ENCODE peak calls at places on chromosomes 12 and 14, in seven cellular contexts. B, W, J, N, L, U and G are unnamed samples.

GRCh38 chr14:77603654-77604270 is 12.7 kb downstream of the SPTLC2 start:
- DNase-seq in U (no peak), B (no peak), N (no peak), W (no peak), J (peak; percentile 48), L (no peak), G (peak; percentile 72)

GRCh38 chr12:129535351-129535750 is 368.5 kb downstream of the TMEM132D start:
- DNase-seq in L (no peak), W (no peak), U (no peak), N (no peak), B (no peak), J (no peak), G (peak; percentile 17)

GRCh38 chr12:120562906-120563305 is 18.3 kb downstream of the POP5 start:
- DNase-seq in N (no peak), J (no peak), U (no peak), W (no peak), B (no peak), L (no peak), G (no peak)

GRCh38 chr14:61662437-61663311 is 32.6 kb upstream of the HIF1A start:
- DNase-seq in U (no peak), B (no peak), N (no peak), W (no peak), J (no peak), L (peak; percentile 75), G (peak; percentile 96)

GRCh38 chr12:24719293-24719721 is 229.6 kb downstream of the BCAT1 start:
- DNase-seq in U (no peak), L (no peak), J (no peak), W (no peak), B (no peak), N (no peak), G (no peak)

GRCh38 chr14:103518416-103519042 is 4.1 kb downstream of the CKB start:
- DNase-seq in J (peak; percentile 65), W (peak; percentile 81), B (peak; percentile 44), L (no peak), N (peak; percentile 67), U (peak; percentile 46), G (peak; percentile 13)

GRCh38 chr12:93223440-93224426 is 154.0 kb upstream of the NUDT4 start:
- DNase-seq in L (no peak), W (no peak), N (no peak), B (no peak), J (no peak), U (no peak), G (no peak)

GRCh38 chr12:106492893-106493292 is 89.9 kb upstream of the RFX4 start:
- DNase-seq in N (no peak), B (no peak), L (no peak), J (no peak), U (no peak), W (no peak), G (no peak)

GRCh38 chr12:49496417-49497360 is 42.1 kb upstream of the KCNH3 start:
- DNase-seq in L (no peak), J (no peak), W (no peak), B (no peak), U (no peak), N (no peak), G (no peak)

GRCh38 chr12:16520328-16520727 is 85.6 kb downstream of the LMO3 start:
- DNase-seq in B (no peak), L (no peak), W (no peak), U (no peak), J (no peak), N (no peak), G (peak; percentile 54)

GRCh38 chr14:35696119-35696518 is 113.0 kb downstream of the RALGAPA1 start:
- DNase-seq in J (no peak), B (no peak), L (no peak), N (no peak), U (no peak), W (no peak), G (no peak)

GRCh38 chr14:57061009-57061711 is 207.5 kb downstream of the EXOC5 start:
- DNase-seq in W (no peak), L (no peak), U (no peak), J (no peak), N (no peak), B (no peak), G (no peak)

GRCh38 chr12:80807640-80808288 is 91.1 kb downstream of the MYF5 start:
- DNase-seq in B (no peak), J (no peak), N (no peak), U (no peak), W (no peak), L (no peak), G (peak; percentile 89)

GRCh38 chr12:52566847-52567291 is 6.8 kb downstream of the KRT74 start:
- DNase-seq in B (no peak), W (no peak), L (no peak), N (no peak), J (peak; percentile 68), U (no peak), G (no peak)

GRCh38 chr14:91019673-91020072 is 40.8 kb downstream of the RPS6KA5 start:
- DNase-seq in U (no peak), J (no peak), N (no peak), B (peak; percentile 82), L (no peak), W (no peak), G (no peak)

GRCh38 chr12:77325505-77325904 is 260.1 kb upstream of the E2F7 start:
- DNase-seq in B (no peak), L (no peak), U (no peak), N (no peak), W (peak; percentile 29), J (peak; percentile 23), G (no peak)

GRCh38 chr12:47946413-47947107 is 16.8 kb upstream of the TMEM106C start:
- DNase-seq in U (no peak), L (no peak), B (no peak), W (no peak), N (no peak), J (no peak), G (peak; percentile 71)

GRCh38 chr14:78358631-78359030 is 188.5 kb downstream of the NRXN3 start:
- DNase-seq in U (no peak), N (peak; percentile 30), B (no peak), J (no peak), L (no peak), W (peak; percentile 34), G (no peak)

GRCh38 chr12:69514111-69514510 is 43.9 kb downstream of the FRS2 start:
- DNase-seq in L (no peak), J (no peak), U (no peak), B (no peak), W (no peak), N (no peak), G (no peak)

GRCh38 chr14:22185191-22185590 is 403.8 kb downstream of the DAD1 start:
- DNase-seq in J (no peak), U (no peak), L (no peak), B (no peak), W (no peak), N (no peak), G (no peak)

GRCh38 chr12:12467701-12468218 is 94.9 kb downstream of the DUSP16 start:
- DNase-seq in W (peak; percentile 43), B (no peak), L (no peak), J (no peak), N (peak; percentile 68), U (no peak), G (peak; percentile 95)

GRCh38 chr12:110304061-110304551 is 23.1 kb downstream of the ATP2A2 start:
- DNase-seq in W (no peak), B (no peak), U (no peak), L (no peak), J (no peak), N (no peak), G (peak; percentile 28)

GRCh38 chr12:2488596-2488995 is 306.2 kb upstream of the FKBP4 start:
- DNase-seq in W (no peak), N (no peak), J (no peak), L (no peak), B (no peak), U (no peak), G (no peak)

GRCh38 chr12:3342051-3342450 is 149.0 kb upstream of the PRMT8 start:
- DNase-seq in L (no peak), N (peak; percentile 59), B (peak; percentile 63), W (peak; percentile 75), J (peak; percentile 73), U (no peak), G (no peak)